ENCODE peak calls at places on chromosome 14, in eight cellular contexts. A is HCT116, C is heart left ventricle, N is A549, B is gastrocnemius medialis, I is endothelial cell of umbilical vein, L is transverse colon, X is testis. W is an unnamed sample.

GRCh38 chr14:31489680-31490079 is 1.8 kb upstream of the GPR33 start:
- DNase-seq in A (no peak), C (no peak), N (no peak), B (no peak), I (no peak), L (no peak), X (no peak), W (no peak)

GRCh38 chr14:80264698-80265097 is 53.4 kb upstream of the DIO2 start:
- DNase-seq in A (no peak), C (no peak), N (no peak), B (no peak), I (no peak), L (no peak), X (no peak), W (no peak)

GRCh38 chr14:53538316-53538851 is 385.3 kb upstream of the DDHD1 start:
- DNase-seq in A (no peak), C (no peak), N (no peak), B (no peak), I (peak; percentile 53), L (no peak), X (no peak), W (no peak)

GRCh38 chr14:100522616-100523021 is 64.6 kb downstream of the BEGAIN start:
- DNase-seq in A (no peak), C (peak; percentile 16), N (no peak), B (no peak), I (no peak), L (no peak), X (peak; percentile 16), W (no peak)

GRCh38 chr14:79598339-79598738 is 613.0 kb downstream of the DIO2 start:
- DNase-seq in A (no peak), C (no peak), N (no peak), B (no peak), I (no peak), L (no peak), X (no peak), W (no peak)

GRCh38 chr14:51157012-51157411 is 62.1 kb upstream of the TRIM9 start:
- DNase-seq in A (peak; percentile 16), C (no peak), N (peak; percentile 30), B (no peak), I (peak; percentile 13), L (no peak), X (no peak), W (no peak)

GRCh38 chr14:49950275-49951250 is 57.7 kb downstream of the ARF6 start:
- DNase-seq in A (peak; percentile 66), C (no peak), N (no peak), B (no peak), I (peak; percentile 18), L (peak; percentile 88), X (no peak), W (peak; percentile 74)

GRCh38 chr14:101276309-101277091 is 284.8 kb upstream of the DIO3 start:
- DNase-seq in A (no peak), C (no peak), N (no peak), B (no peak), I (peak; percentile 36), L (no peak), X (no peak), W (no peak)

GRCh38 chr14:72780771-72781170 is 113.1 kb downstream of the DPF3 start:
- DNase-seq in A (no peak), C (no peak), N (no peak), B (no peak), I (no peak), L (no peak), X (no peak), W (no peak)

GRCh38 chr14:50734950-50735697 is 67.0 kb upstream of the SAV1 start:
- DNase-seq in A (no peak), C (no peak), N (no peak), B (no peak), I (no peak), L (no peak), X (no peak), W (no peak)

GRCh38 chr14:81302613-81303012 is 81.9 kb upstream of the GTF2A1 start:
- DNase-seq in A (peak; percentile 66), C (no peak), N (peak; percentile 22), B (no peak), I (no peak), L (no peak), X (no peak), W (no peak)

GRCh38 chr14:50452979-50453705 is 56.5 kb upstream of the CDKL1 start:
- DNase-seq in A (no peak), C (no peak), N (no peak), B (no peak), I (no peak), L (no peak), X (no peak), W (no peak)

GRCh38 chr14:74867673-74868072 is 8.3 kb downstream of the PROX2 start:
- DNase-seq in A (no peak), C (no peak), N (no peak), B (no peak), I (peak; percentile 71), L (no peak), X (no peak), W (no peak)

DNA sequence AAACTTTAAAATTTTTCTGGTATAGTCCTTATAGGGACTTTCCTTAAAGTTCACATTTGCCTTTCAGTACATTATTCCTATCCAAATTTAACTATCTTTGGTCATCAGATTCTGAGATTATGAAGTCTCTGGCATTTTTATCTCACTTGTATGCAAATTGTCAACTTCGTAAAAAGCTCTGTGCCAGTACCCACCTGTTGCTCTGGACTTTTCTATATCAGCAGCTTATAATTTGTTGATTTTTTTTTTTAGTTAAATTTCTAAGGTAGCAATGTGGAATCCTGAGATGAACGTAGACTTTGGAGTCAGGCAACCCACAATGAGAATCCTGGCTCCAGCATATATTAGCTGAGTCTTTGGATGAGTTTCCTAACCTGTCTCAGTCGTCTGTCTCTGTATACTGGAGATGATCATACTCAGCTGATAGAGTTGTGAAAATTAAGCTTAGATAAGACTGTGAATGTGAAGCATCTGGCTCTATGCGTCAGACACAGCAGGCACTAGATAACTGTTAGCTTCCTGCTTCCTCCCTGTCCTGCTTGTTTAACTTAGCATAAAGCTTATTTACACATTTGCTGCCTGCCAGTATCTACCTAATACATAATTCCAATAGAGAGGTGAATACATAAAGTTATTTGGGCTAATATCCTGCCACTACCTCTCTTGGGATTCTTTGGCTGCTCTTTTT is 59.8 kb downstream of the MARK3 start:
- DNase-seq in A (no peak), C (no peak), N (peak; percentile 29), B (no peak), I (no peak), L (no peak), X (no peak), W (no peak)
- H3K27ac ChIP-seq in A (no peak overlapping the region), C (no peak overlapping the region), N (no peak overlapping the region), B (peak overlapping the region; percentile 71), I (no peak overlapping the region), L (no peak overlapping the region), X (no peak overlapping the region), W (no peak overlapping the region)

DNA sequence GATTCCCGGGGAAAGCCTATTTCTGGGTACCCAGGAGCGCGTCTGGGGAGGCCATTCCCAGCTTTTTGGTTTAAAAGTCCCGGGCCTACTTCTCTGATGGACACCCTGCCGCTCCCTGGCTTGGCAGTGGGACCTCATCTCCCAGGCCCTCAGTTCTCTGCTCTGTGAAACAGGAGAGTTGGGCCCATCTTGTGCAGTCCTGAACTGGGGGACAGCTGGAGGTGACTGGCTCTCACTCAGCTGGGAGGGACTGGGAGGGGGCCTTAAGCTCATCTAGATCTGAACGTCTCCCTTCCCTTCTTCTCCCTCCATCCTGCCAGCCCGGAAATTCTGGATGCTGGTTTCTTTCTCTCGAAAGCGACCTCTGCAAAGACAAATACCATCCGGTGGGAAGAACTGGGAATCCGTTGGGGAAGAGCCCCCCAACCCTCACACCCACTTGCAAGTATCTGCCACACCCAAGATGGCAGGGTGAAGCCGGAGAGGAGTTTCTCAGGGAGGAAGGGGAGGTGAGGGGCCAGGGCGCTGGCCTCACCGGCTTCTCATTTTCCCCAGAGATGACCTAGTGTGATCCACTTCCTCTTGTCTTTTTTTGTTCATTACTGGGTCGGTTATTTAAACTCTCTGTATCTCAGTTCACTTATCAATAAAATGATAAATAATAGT is 1.4 kb downstream of the RIN3 start:
- DNase-seq in A (no peak), C (no peak), N (no peak), B (no peak), I (no peak), L (no peak), X (peak; percentile 48), W (no peak)
- TF ChIP-seq POLR2A in A (no peak), C (no peak), N (no peak), B (no peak), I (no peak), L (no peak), X (no peak), W (no peak)

GRCh38 chr14:68952544-68953535 is 26.3 kb downstream of the ACTN1 start:
- DNase-seq in A (no peak), C (peak; percentile 63), N (no peak), B (no peak), I (no peak), L (no peak), X (peak; percentile 55), W (no peak)
- H3K4me3 ChIP-seq in A (no peak overlapping the region), C (no peak overlapping the region), N (peak overlapping the region; percentile 18), B (no peak overlapping the region), I (no peak overlapping the region), L (no peak overlapping the region), X (no peak overlapping the region), W (no peak overlapping the region)

GRCh38 chr14:99276482-99276881 is 4.5 kb upstream of the BCL11B start:
- DNase-seq in A (no peak), C (no peak), N (no peak), B (no peak), I (no peak), L (no peak), X (no peak), W (no peak)
- H3K27ac ChIP-seq in A (no peak overlapping the region), C (no peak overlapping the region), N (no peak overlapping the region), B (no peak overlapping the region), I (no peak overlapping the region), L (no peak overlapping the region), X (no peak overlapping the region), W (no peak overlapping the region)

GRCh38 chr14:64942531-64943111 is at the start of gene GPX2:
- DNase-seq in A (no peak), C (no peak), N (peak; percentile 94), B (no peak), I (no peak), L (peak; percentile 90), X (no peak), W (peak; percentile 94)
- TF ChIP-seq POLR2A in A (no peak), C (no peak), N (peak; percentile 82), B (no peak), I (no peak), L (peak; percentile 77), X (no peak), W (peak; percentile 65)

GRCh38 chr14:104695660-104696000 is 6.2 kb downstream of the INF2 start:
- DNase-seq in A (no peak), C (no peak), N (no peak), B (no peak), I (no peak), L (no peak), X (no peak), W (no peak)
- H3K4me3 ChIP-seq in A (no peak overlapping the region), C (no peak overlapping the region), N (no peak overlapping the region), B (no peak overlapping the region), I (no peak overlapping the region), L (no peak overlapping the region), X (no peak overlapping the region), W (no peak overlapping the region)

GRCh38 chr14:76954791-76955190 is 73.7 kb downstream of the IRF2BPL start:
- DNase-seq in A (no peak), C (no peak), N (no peak), B (no peak), I (peak; percentile 54), L (no peak), X (no peak), W (no peak)
- H3K27ac ChIP-seq in A (peak overlapping the region; percentile 100), C (peak overlapping the region; percentile 95), N (peak overlapping the region; percentile 96), B (peak overlapping the region; percentile 97), I (peak overlapping the region; percentile 95), L (peak overlapping the region; percentile 95), X (peak overlapping the region; percentile 86), W (peak overlapping the region; percentile 92)

GRCh38 chr14:20489093-20489994 is 16.0 kb upstream of the RNASE10 start:
- DNase-seq in A (no peak), C (peak; percentile 19), N (no peak), B (no peak), I (no peak), L (no peak), X (no peak), W (no peak)
- TF ChIP-seq POLR2A in A (no peak), C (no peak), N (no peak), B (no peak), I (no peak), L (no peak), X (no peak), W (no peak)

W was measured in right lobe of liver.